ENCODE peak calls at places on chromosomes 11 and 22, in five cellular contexts. O is activated T-cell treated with anti-CD3 and anti-CD28 coated beads, Interleukin-2, amount 50 U/mL, for 1 hour; A is A549; W is AML-193; H is transverse colon. U is an unnamed sample.

GRCh38 chr22:45884201-45885067 is 92.5 kb downstream of the WNT7B start:
- DNase-seq in O (no peak), A (no peak), W (no peak), H (no peak), U (no peak)

GRCh38 chr11:130909650-130910049 is 6.6 kb downstream of the SNX19 start:
- DNase-seq in O (no peak), A (no peak), W (no peak), H (no peak), U (peak; percentile 97)

GRCh38 chr11:133911169-133911568 is 45.6 kb downstream of the IGSF9B start:
- DNase-seq in O (no peak), A (peak; percentile 13), W (peak; percentile 7), H (no peak), U (no peak)

GRCh38 chr11:77967121-77967520 is 27.3 kb downstream of the INTS4 start:
- DNase-seq in O (no peak), A (no peak), W (no peak), H (no peak), U (no peak)

GRCh38 chr11:66891849-66892660 is 35.2 kb downstream of the LRFN4 start:
- DNase-seq in O (no peak), A (peak; percentile 98), W (peak; percentile 28), H (peak; percentile 59), U (peak; percentile 93)

GRCh38 chr11:1271002-1271401 is 38.4 kb downstream of the TOLLIP start:
- DNase-seq in O (no peak), A (no peak), W (no peak), H (no peak), U (no peak)

GRCh38 chr11:109644158-109644557 is 222.2 kb downstream of the C11orf87 start:
- DNase-seq in O (no peak), A (no peak), W (no peak), H (no peak), U (peak; percentile 16)

GRCh38 chr11:26950260-26950719 is 43.6 kb upstream of the FIBIN start:
- DNase-seq in O (no peak), A (no peak), W (no peak), H (peak; percentile 17), U (no peak)

GRCh38 chr11:122317337-122317736 is 201.3 kb upstream of the BLID start:
- DNase-seq in O (no peak), A (no peak), W (no peak), H (no peak), U (no peak)

GRCh38 chr11:118614511-118614910 is 7.1 kb downstream of the PHLDB1 start:
- DNase-seq in O (no peak), A (no peak), W (no peak), H (no peak), U (no peak)

GRCh38 chr11:1749787-1750351 is 526 bp downstream of the IFITM10 start:
- DNase-seq in O (no peak), A (no peak), W (no peak), H (peak; percentile 11), U (peak; percentile 71)

GRCh38 chr11:110505514-110506284 is 76.0 kb downstream of the FDX1 start:
- DNase-seq in O (no peak), A (no peak), W (no peak), H (no peak), U (no peak)

GRCh38 chr22:46432164-46433068 is 96.9 kb downstream of the TRMU start:
- DNase-seq in O (peak; percentile 38), A (no peak), W (no peak), H (peak; percentile 54), U (no peak)

GRCh38 chr22:50032109-50032871 is 19.7 kb upstream of the IL17REL start:
- DNase-seq in O (peak; percentile 16), A (no peak), W (no peak), H (no peak), U (no peak)

GRCh38 chr11:94656968-94657367 is 89.8 kb downstream of the PIWIL4 start:
- DNase-seq in O (no peak), A (no peak), W (no peak), H (no peak), U (no peak)

GRCh38 chr11:105447936-105448702 is 161.8 kb upstream of the GRIA4 start:
- DNase-seq in O (no peak), A (no peak), W (no peak), H (no peak), U (no peak)

GRCh38 chr11:111531687-111532364 is 8.7 kb upstream of the LAYN start:
- DNase-seq in O (peak; percentile 31), A (peak; percentile 75), W (peak; percentile 73), H (no peak), U (peak; percentile 37)

GRCh38 chr11:74157169-74157568 is 13.6 kb downstream of the C2CD3 start:
- DNase-seq in O (no peak), A (no peak), W (no peak), H (no peak), U (no peak)

GRCh38 chr11:30481816-30482215 is 104.3 kb downstream of the MPPED2 start:
- DNase-seq in O (no peak), A (no peak), W (no peak), H (no peak), U (no peak)

GRCh38 chr11:132296946-132297610 is 926.7 kb downstream of the NTM start:
- DNase-seq in O (no peak), A (no peak), W (no peak), H (no peak), U (no peak)

GRCh38 chr11:116881153-116881552 is 43.7 kb upstream of the APOA1 start:
- DNase-seq in O (no peak), A (no peak), W (no peak), H (no peak), U (no peak)

GRCh38 chr11:117090111-117090706 is 8.0 kb downstream of the SIK3 start:
- DNase-seq in O (no peak), A (no peak), W (no peak), H (no peak), U (no peak)

GRCh38 chr11:28104984-28105383 is 3.0 kb downstream of the KIF18A start:
- DNase-seq in O (no peak), A (no peak), W (no peak), H (no peak), U (peak; percentile 44)

GRCh38 chr11:46381836-46382643 is 571 bp downstream of the MDK start:
- DNase-seq in O (no peak), A (no peak), W (no peak), H (no peak), U (peak; percentile 41)

GRCh38 chr11:36306888-36307287 is 10.8 kb downstream of the PRR5L start:
- DNase-seq in O (no peak), A (peak; percentile 33), W (peak; percentile 57), H (no peak), U (peak; percentile 33)

GRCh38 chr11:73249858-73250773 is 22.0 kb upstream of the P2RY6 start:
- DNase-seq in O (no peak), A (no peak), W (peak; percentile 36), H (peak; percentile 6), U (no peak)

GRCh38 chr22:49052023-49052538 is 775.6 kb downstream of the BRD1 start:
- DNase-seq in O (peak; percentile 74), A (no peak), W (no peak), H (no peak), U (no peak)

GRCh38 chr11:78139422-78140391 is at the start of gene ALG8:
- DNase-seq in O (peak; percentile 98), A (peak; percentile 95), W (peak; percentile 93), H (peak; percentile 97), U (peak; percentile 97)

GRCh38 chr11:112977620-112978212 is 16.5 kb downstream of the NCAM1 start:
- DNase-seq in O (no peak), A (no peak), W (peak; percentile 96), H (no peak), U (no peak)

GRCh38 chr22:20567993-20568417 is 60.6 kb downstream of the MED15 start:
- DNase-seq in O (no peak), A (peak; percentile 50), W (no peak), H (no peak), U (peak; percentile 30)

GRCh38 chr11:73223998-73224730 is 6.1 kb downstream of the P2RY2 start:
- DNase-seq in O (no peak), A (no peak), W (no peak), H (no peak), U (no peak)

GRCh38 chr11:2693851-2694261 is 5.9 kb downstream of the KCNQ1OT1 start:
- DNase-seq in O (no peak), A (peak; percentile 10), W (no peak), H (no peak), U (peak; percentile 28)

GRCh38 chr11:12813371-12814225 is 139.4 kb downstream of the TEAD1 start:
- DNase-seq in O (no peak), A (peak; percentile 70), W (no peak), H (peak; percentile 38), U (no peak)

GRCh38 chr22:39239561-39240423 is 5.0 kb downstream of the PDGFB start:
- DNase-seq in O (peak; percentile 40), A (no peak), W (no peak), H (peak; percentile 88), U (no peak)

GRCh38 chr11:57460017-57460755 is at the start of gene RTN4RL2:
- DNase-seq in O (peak; percentile 50), A (peak; percentile 78), W (peak; percentile 68), H (no peak), U (peak; percentile 43)